ENCODE peak calls at places on chromosomes 16 and 17, in five cellular contexts. B is A549, I is HS-5, O is tibial nerve, D is lung. V is an unnamed sample.

GRCh38 chr17:78127240-78127887 is 1.2 kb downstream of the TMC6 start:
- DNase-seq in B (no peak), O (peak), D (peak), I (no peak), V (no peak)

GRCh38 chr17:20223808-20224328 is 214.7 kb downstream of the SPECC1 start:
- DNase-seq in I (no peak), B (no peak), D (no peak), O (no peak), V (no peak)

GRCh38 chr17:39925282-39926134 is 1.9 kb downstream of the ORMDL3 start:
- DNase-seq in O (no peak), D (no peak), I (no peak), B (no peak), V (no peak)

GRCh38 chr17:38448208-38448776 is 20.0 kb downstream of the ARHGAP23 start:
- DNase-seq in O (no peak), B (no peak), I (no peak), D (no peak), V (no peak)

GRCh38 chr16:55437627-55438026 is 41.4 kb upstream of the MMP2 start:
- DNase-seq in D (no peak), O (peak), I (peak), B (no peak), V (no peak)

GRCh38 chr16:89120921-89121351 is 27.3 kb downstream of the ACSF3 start:
- DNase-seq in O (no peak), I (no peak), D (no peak), B (no peak), V (no peak)

GRCh38 chr16:89484923-89485679 is 5.3 kb downstream of the ANKRD11 start:
- DNase-seq in B (no peak), O (no peak), I (no peak), D (no peak), V (no peak)

GRCh38 chr16:11254913-11255736 is 879 bp downstream of the SOCS1 start:
- DNase-seq in O (no peak), D (no peak), B (peak), I (no peak), V (peak)

GRCh38 chr17:45172541-45173286 is 11.0 kb downstream of the HEXIM2 start:
- DNase-seq in B (peak), O (no peak), I (no peak), D (peak), V (peak)

GRCh38 chr17:72510454-72511016 is 389.7 kb downstream of the SOX9 start:
- DNase-seq in O (no peak), B (no peak), D (no peak), I (no peak), V (no peak)

GRCh38 chr17:79777166-79777843 is 643 bp upstream of the CBX2 start:
- DNase-seq in O (no peak), B (peak), D (no peak), I (no peak), V (peak)

GRCh38 chr17:75542184-75542583 is 16.7 kb downstream of the LLGL2 start:
- DNase-seq in B (no peak), I (no peak), O (no peak), D (no peak), V (no peak)

GRCh38 chr17:28620010-28620409 is 6.0 kb upstream of the RSKR start:
- DNase-seq in O (no peak), D (no peak), B (no peak), I (no peak), V (no peak)

GRCh38 chr17:38401459-38401858 is 26.8 kb upstream of the ARHGAP23 start:
- DNase-seq in O (no peak), B (no peak), D (no peak), I (no peak), V (no peak)

GRCh38 chr16:86925067-86925791 is 346.9 kb downstream of the FOXL1 start:
- DNase-seq in O (no peak), D (no peak), B (no peak), I (no peak), V (no peak)

GRCh38 chr16:60107467-60107866 is 1373.4 kb upstream of the GOT2 start:
- DNase-seq in B (no peak), O (no peak), D (no peak), I (peak), V (no peak)

GRCh38 chr16:22386976-22387375 is 12.6 kb upstream of the CDR2 start:
- DNase-seq in O (no peak), D (no peak), I (peak), B (no peak), V (no peak)

GRCh38 chr17:38619937-38620550 is 14.3 kb upstream of the SRCIN1 start:
- DNase-seq in B (no peak), O (no peak), I (no peak), D (no peak), V (no peak)

GRCh38 chr17:72175787-72176515 is 55.1 kb downstream of the SOX9 start:
- DNase-seq in D (no peak), I (no peak), B (no peak), O (no peak), V (no peak)

GRCh38 chr16:75380870-75381269 is 52.4 kb downstream of the CFDP1 start:
- DNase-seq in D (no peak), O (no peak), B (no peak), I (peak), V (no peak)

GRCh38 chr17:66306413-66306812 is 4.0 kb downstream of the PRKCA start:
- DNase-seq in O (no peak), I (no peak), D (no peak), B (no peak), V (no peak)